ENCODE peak calls at places on chromosome 2, in four cellular contexts. Y, O, P and N are unnamed samples.

GRCh38 chr2:96921561-96922303 is 51.9 kb upstream of the SEMA4C start:
- DNase-seq in Y (no peak), O (no peak), P (no peak), N (no peak)

GRCh38 chr2:27735263-27735904 is 36.1 kb upstream of the MRPL33 start:
- DNase-seq in Y (no peak), O (peak), P (no peak), N (no peak)

GRCh38 chr2:177506998-177507397 is 114.4 kb downstream of the AGPS start:
- DNase-seq in Y (no peak), O (no peak), P (no peak), N (no peak)

GRCh38 chr2:61905372-61906186 is at the start of gene COMMD1:
- DNase-seq in Y (peak), O (no peak), P (peak), N (peak)

GRCh38 chr2:14633451-14634211 is 1.1 kb downstream of the LRATD1 start:
- DNase-seq in Y (no peak), O (no peak), P (peak), N (peak)

GRCh38 chr2:69837533-69837932 is 8.1 kb downstream of the GMCL1 start:
- DNase-seq in Y (no peak), O (no peak), P (no peak), N (no peak)

GRCh38 chr2:105407946-105408743 is 9.3 kb upstream of the FHL2 start:
- DNase-seq in Y (no peak), O (no peak), P (no peak), N (no peak)

GRCh38 chr2:177029501-177029900 is 183.1 kb upstream of the HNRNPA3 start:
- DNase-seq in Y (no peak), O (no peak), P (no peak), N (no peak)

GRCh38 chr2:15866563-15867193 is 73.7 kb upstream of the MYCN start:
- DNase-seq in Y (no peak), O (no peak), P (no peak), N (no peak)

GRCh38 chr2:191933307-191934105 is 86.6 kb upstream of the CAVIN2 start:
- DNase-seq in Y (peak), O (peak), P (no peak), N (no peak)

GRCh38 chr2:33645861-33646260 is 46.8 kb upstream of the FAM98A start:
- DNase-seq in Y (no peak), O (peak), P (no peak), N (no peak)

GRCh38 chr2:69509750-69510140 is 72.5 kb upstream of the NFU1 start:
- DNase-seq in Y (no peak), O (no peak), P (no peak), N (no peak)

GRCh38 chr2:167509585-167509984 is 621.3 kb downstream of the XIRP2 start:
- DNase-seq in Y (peak), O (peak), P (peak), N (no peak)

GRCh38 chr2:241479026-241479898 is 29.1 kb downstream of the STK25 start:
- DNase-seq in Y (no peak), O (no peak), P (no peak), N (no peak)

GRCh38 chr2:33681333-33681732 is 82.2 kb upstream of the FAM98A start:
- DNase-seq in Y (no peak), O (no peak), P (no peak), N (no peak)